ENCODE peak calls at places on chromosomes 12 and 14, in five cellular contexts. Q, E, B, M and X are unnamed samples.
A peak's percentile ranks its signal among the peaks of the same experiment; 100 is the strongest.

GRCh38 chr14:103533999-103534575 is 5.1 kb downstream of the TRMT61A start:
- DNase-seq in Q (no peak), E (no peak), B (no peak), M (no peak), X (no peak)

GRCh38 chr12:31323466-31324115 is 2.4 kb downstream of the SINHCAF start:
- DNase-seq in Q (peak; percentile 44), E (no peak), B (no peak), M (peak; percentile 84), X (no peak)

GRCh38 chr14:103329421-103330347 is 4.4 kb upstream of the EIF5 start:
- DNase-seq in Q (no peak), E (no peak), B (no peak), M (no peak), X (no peak)

GRCh38 chr12:53224268-53224896 is 7.6 kb downstream of the RARG start:
- DNase-seq in Q (peak; percentile 71), E (no peak), B (no peak), M (no peak), X (no peak)

GRCh38 chr14:83172363-83172762 is 1638.7 kb upstream of the SEL1L start:
- DNase-seq in Q (no peak), E (peak; percentile 33), B (no peak), M (no peak), X (no peak)

GRCh38 chr12:27142102-27142721 is 59.8 kb upstream of the C12orf71 start:
- DNase-seq in Q (peak; percentile 55), E (peak; percentile 53), B (peak; percentile 42), M (peak; percentile 86), X (peak; percentile 35)

GRCh38 chr14:38553586-38553985 is 297.7 kb upstream of the CLEC14A start:
- DNase-seq in Q (no peak), E (peak; percentile 59), B (no peak), M (no peak), X (no peak)

GRCh38 chr14:101037021-101037817 is 133.7 kb upstream of the RTL1 start:
- DNase-seq in Q (no peak), E (no peak), B (peak; percentile 22), M (no peak), X (no peak)

GRCh38 chr12:122862110-122862634 is 26.9 kb downstream of the HIP1R start:
- DNase-seq in Q (no peak), E (no peak), B (peak; percentile 42), M (no peak), X (no peak)

GRCh38 chr14:99633913-99634312 is 11.0 kb upstream of the HHIPL1 start:
- DNase-seq in Q (no peak), E (no peak), B (no peak), M (no peak), X (no peak)

GRCh38 chr12:115630133-115630532 is 647.4 kb downstream of the MED13L start:
- DNase-seq in Q (no peak), E (no peak), B (no peak), M (no peak), X (no peak)

GRCh38 chr12:115636546-115636945 is 640.9 kb downstream of the MED13L start:
- DNase-seq in Q (no peak), E (no peak), B (no peak), M (no peak), X (no peak)

DNA sequence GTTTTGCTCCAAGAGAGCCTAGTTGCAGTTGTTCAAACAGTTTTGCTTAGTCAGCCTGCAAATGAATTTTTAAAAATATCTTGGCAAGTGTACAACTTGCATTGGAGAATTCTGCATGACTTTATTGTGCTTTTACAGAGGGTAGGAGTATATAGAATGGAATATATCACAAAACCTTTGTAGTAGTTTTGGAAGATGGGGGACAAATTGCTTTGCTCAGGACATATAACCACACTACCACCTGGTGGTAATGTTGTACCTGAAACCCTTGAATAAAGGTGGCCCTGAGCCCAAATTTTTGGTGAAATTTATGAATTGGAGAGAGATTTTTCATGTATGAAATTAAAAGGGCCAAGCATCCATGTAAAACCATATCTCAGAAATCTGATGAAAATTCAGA is 645.2 kb downstream of the MED13L start:
- DNase-seq in Q (peak; percentile 11), E (no peak), B (no peak), M (no peak), X (no peak)
- TF ChIP-seq CTCF in Q (no peak), E (peak; percentile 34), B (no peak), M (peak; percentile 31), X (peak; percentile 9)

DNA sequence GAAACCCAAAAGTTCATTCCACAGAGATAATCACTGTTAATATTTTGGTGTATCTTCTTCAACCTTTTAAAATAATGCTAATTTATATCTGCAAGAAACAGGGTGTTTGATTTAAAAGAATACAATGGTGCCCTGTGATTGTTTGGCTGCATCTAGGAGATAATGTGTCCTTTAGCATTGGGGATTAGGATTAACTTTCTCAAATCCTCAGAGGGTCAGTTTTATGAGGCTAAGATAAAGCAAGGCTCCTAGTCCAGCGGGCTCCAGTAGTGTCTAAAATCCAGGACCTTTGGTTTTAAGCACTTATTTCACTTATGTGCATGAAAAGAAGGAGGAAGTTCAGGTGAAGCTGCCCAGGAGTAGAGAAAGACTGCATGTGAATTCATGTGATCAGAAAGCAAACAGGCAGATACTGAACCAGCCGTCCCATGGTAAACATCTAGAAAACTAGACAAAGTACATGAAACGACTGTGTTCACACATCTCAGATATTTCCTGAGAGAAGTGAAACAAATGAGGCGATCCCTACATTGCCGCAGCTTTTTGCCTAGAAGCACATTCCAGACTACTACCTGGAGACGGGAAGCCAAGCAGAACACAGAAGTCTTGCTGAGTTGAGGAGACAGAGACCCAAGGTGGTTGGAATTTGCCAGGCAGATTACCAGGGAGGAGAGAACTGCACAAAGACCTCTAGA is 129.1 kb upstream of the MAX start:
- DNase-seq in Q (peak; percentile 29), E (no peak), B (no peak), M (no peak), X (peak; percentile 52)
- TF ChIP-seq CTCF in Q (no peak), E (no peak), B (no peak), M (no peak), X (no peak)

GRCh38 chr12:9135903-9136310 is 20.2 kb upstream of the A2M start:
- DNase-seq in Q (no peak), E (no peak), B (no peak), M (no peak), X (no peak)

GRCh38 chr12:9133243-9133938 is 17.7 kb upstream of the A2M start:
- DNase-seq in Q (no peak), E (no peak), B (no peak), M (no peak), X (no peak)

GRCh38 chr12:9132008-9132535 is 16.4 kb upstream of the A2M start:
- DNase-seq in Q (no peak), E (no peak), B (no peak), M (no peak), X (no peak)

GRCh38 chr12:9130244-9130643 is 14.5 kb upstream of the A2M start:
- DNase-seq in Q (no peak), E (no peak), B (no peak), M (no peak), X (no peak)

GRCh38 chr12:9134981-9135628 is 19.4 kb upstream of the A2M start:
- DNase-seq in Q (no peak), E (no peak), B (no peak), M (no peak), X (no peak)
- TF ChIP-seq CTCF in Q (no peak), E (peak; percentile 31), B (no peak), M (no peak), X (peak; percentile 28)

GRCh38 chr12:89872922-89873630 is 164.4 kb upstream of the ATP2B1 start:
- DNase-seq in Q (no peak), E (no peak), B (no peak), M (no peak), X (no peak)

GRCh38 chr12:89875225-89875624 is 166.6 kb upstream of the ATP2B1 start:
- DNase-seq in Q (no peak), E (no peak), B (no peak), M (no peak), X (no peak)

GRCh38 chr12:89874146-89874545 is 165.5 kb upstream of the ATP2B1 start:
- DNase-seq in Q (no peak), E (no peak), B (no peak), M (no peak), X (no peak)

GRCh38 chr12:89875809-89876208 is 167.2 kb upstream of the ATP2B1 start:
- DNase-seq in Q (no peak), E (no peak), B (no peak), M (no peak), X (no peak)

DNA sequence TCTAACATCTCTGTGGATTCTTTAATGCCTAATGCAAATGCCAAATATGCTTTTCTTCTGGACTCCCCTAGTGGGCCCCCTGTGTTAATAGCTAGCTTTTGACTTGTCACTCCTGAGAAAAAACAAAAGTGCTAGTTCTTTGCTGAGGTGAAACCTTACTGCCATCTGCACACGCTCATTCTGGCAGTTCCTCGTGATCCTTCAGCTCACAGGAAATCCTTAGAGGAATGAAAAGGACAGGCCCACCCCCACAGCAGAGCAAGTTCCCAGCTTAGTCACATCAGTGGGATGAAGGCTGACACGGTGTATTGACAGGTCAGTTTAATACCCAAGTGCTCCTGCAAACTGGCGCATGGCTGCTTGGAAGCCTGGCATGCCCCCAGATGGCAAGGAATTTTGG is 165.1 kb upstream of the ATP2B1 start:
- DNase-seq in Q (no peak), E (no peak), B (no peak), M (no peak), X (no peak)
- TF ChIP-seq CTCF in Q (no peak), E (no peak), B (no peak), M (no peak), X (no peak)

GRCh38 chr12:50102648-50103309 is 1.0 kb upstream of the GPD1 start:
- DNase-seq in Q (no peak), E (no peak), B (no peak), M (no peak), X (no peak)

GRCh38 chr12:50102186-50102585 is 1.6 kb upstream of the GPD1 start:
- DNase-seq in Q (no peak), E (no peak), B (no peak), M (no peak), X (no peak)

GRCh38 chr12:50100561-50100960 is 3.2 kb upstream of the GPD1 start:
- DNase-seq in Q (no peak), E (no peak), B (no peak), M (no peak), X (no peak)

GRCh38 chr12:50103351-50103750 is 457 bp upstream of the GPD1 start:
- DNase-seq in Q (no peak), E (no peak), B (no peak), M (no peak), X (no peak)

GRCh38 chr12:50101663-50102062 is 2.1 kb upstream of the GPD1 start:
- DNase-seq in Q (no peak), E (peak; percentile 42), B (no peak), M (no peak), X (no peak)
- TF ChIP-seq CTCF in Q (no peak), E (peak; percentile 64), B (peak; percentile 23), M (peak; percentile 55), X (peak; percentile 38)

DNA sequence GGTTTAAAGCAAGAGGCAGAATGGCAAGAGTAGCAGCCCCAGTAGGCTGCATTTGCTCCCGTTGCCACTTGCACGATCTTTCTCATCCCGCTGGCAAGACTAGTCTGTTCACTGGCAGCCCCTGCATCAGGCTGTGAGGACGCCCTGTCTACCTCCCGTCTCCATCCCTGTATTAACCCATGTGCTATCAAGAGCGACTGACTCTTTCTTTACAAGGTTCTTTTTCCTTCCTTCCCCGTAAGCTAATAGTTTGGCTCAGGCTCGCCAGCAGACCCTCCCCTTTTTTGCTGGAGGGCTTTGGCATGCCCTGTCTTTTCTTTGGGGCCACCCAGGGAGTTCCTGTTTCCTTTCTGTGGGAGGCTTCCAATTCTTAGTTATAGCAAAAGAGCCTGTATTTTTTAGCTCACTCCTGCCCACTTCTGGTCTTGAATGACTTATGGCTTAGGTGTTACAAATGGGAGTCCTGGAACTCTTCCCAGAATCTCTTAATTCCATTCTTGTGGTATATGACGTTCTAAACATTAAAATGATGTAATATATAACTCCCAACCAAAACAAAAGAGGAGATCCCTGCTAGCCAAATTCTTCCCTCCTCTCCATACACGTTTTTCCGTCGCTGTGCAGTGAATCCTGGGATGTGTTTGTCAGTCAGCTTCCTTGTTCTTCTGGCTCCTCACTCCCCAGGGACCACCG is 149.0 kb downstream of the PRKCH start:
- DNase-seq in Q (no peak), E (peak; percentile 94), B (no peak), M (no peak), X (no peak)
- TF ChIP-seq CTCF in Q (no peak), E (peak; percentile 41), B (no peak), M (peak; percentile 59), X (peak; percentile 53)